ENCODE peak calls at places on chromosomes 1 and 21, in four cellular contexts. Q is HFF-Myc, V is HCT116, A is AG10803. S is an unnamed sample.

GRCh38 chr1:43272576-43273571 is 3.1 kb downstream of the TMEM125 start:
- DNase-seq in Q (no peak), V (no peak), A (no peak), S (no peak)

GRCh38 chr1:233549917-233550316 is 64.0 kb upstream of the KCNK1 start:
- DNase-seq in Q (no peak), V (no peak), A (no peak), S (no peak)

GRCh38 chr1:161921990-161922389 is 101.7 kb downstream of the OLFML2B start:
- DNase-seq in Q (no peak), V (no peak), A (peak), S (no peak)

GRCh38 chr1:155185783-155186265 is 12.2 kb downstream of the TRIM46 start:
- DNase-seq in Q (no peak), V (no peak), A (no peak), S (no peak)

GRCh38 chr1:32247983-32248889 is 1.2 kb downstream of the FAM167B start:
- DNase-seq in Q (no peak), V (no peak), A (peak), S (no peak)

GRCh38 chr1:112840631-112841624 is 115.1 kb downstream of the SLC16A1 start:
- DNase-seq in Q (no peak), V (no peak), A (no peak), S (no peak)

GRCh38 chr1:4630561-4630960 is 23.8 kb upstream of the AJAP1 start:
- DNase-seq in Q (no peak), V (no peak), A (no peak), S (no peak)

GRCh38 chr1:86922445-86922844 is 8.0 kb downstream of the HS2ST1 start:
- DNase-seq in Q (no peak), V (no peak), A (no peak), S (no peak)

GRCh38 chr21:15309721-15310120 is 244.9 kb upstream of the NRIP1 start:
- DNase-seq in Q (no peak), V (no peak), A (peak), S (no peak)

GRCh38 chr1:211259596-211260126 is 495 bp downstream of the RCOR3 start:
- DNase-seq in Q (peak), V (no peak), A (peak), S (no peak)

GRCh38 chr1:154955039-154955717 is 721 bp downstream of the PBXIP1 start:
- DNase-seq in Q (no peak), V (no peak), A (peak), S (no peak)

GRCh38 chr1:167456926-167457325 is 61.4 kb downstream of the CD247 start:
- DNase-seq in Q (no peak), V (no peak), A (no peak), S (no peak)

GRCh38 chr1:226064816-226065248 is 2.3 kb downstream of the H3-3A start:
- DNase-seq in Q (no peak), V (no peak), A (peak), S (no peak)

GRCh38 chr1:244801246-244801645 is 34.2 kb upstream of the COX20 start:
- DNase-seq in Q (no peak), V (peak), A (peak), S (peak)

GRCh38 chr1:207007352-207008033 is 25.1 kb downstream of the C1orf116 start:
- DNase-seq in Q (peak), V (peak), A (peak), S (no peak)

GRCh38 chr1:235329139-235329808 is 904 bp downstream of the GGPS1 start:
- DNase-seq in Q (no peak), V (no peak), A (peak), S (peak)

GRCh38 chr1:77039739-77040138 is 172.5 kb downstream of the ST6GALNAC5 start:
- DNase-seq in Q (peak), V (peak), A (peak), S (peak)

GRCh38 chr1:215523906-215524305 is 43.2 kb upstream of the KCTD3 start:
- DNase-seq in Q (no peak), V (no peak), A (peak), S (no peak)

GRCh38 chr21:43909736-43910455 is 44.9 kb downstream of the AGPAT3 start:
- DNase-seq in Q (no peak), V (no peak), A (no peak), S (no peak)

GRCh38 chr1:219171192-219171935 is 2.3 kb upstream of the LYPLAL1 start:
- DNase-seq in Q (no peak), V (no peak), A (peak), S (no peak)

GRCh38 chr21:35189077-35189863 is 140.2 kb upstream of the RUNX1 start:
- DNase-seq in Q (peak), V (no peak), A (peak), S (no peak)

GRCh38 chr1:172117800-172118199 is 276.5 kb downstream of the DNM3 start:
- DNase-seq in Q (no peak), V (no peak), A (no peak), S (no peak)

GRCh38 chr1:20469406-20470076 is 16.5 kb downstream of the CAMK2N1 start:
- DNase-seq in Q (no peak), V (no peak), A (no peak), S (no peak)

GRCh38 chr1:99643021-99643779 is 2.7 kb upstream of the PALMD start:
- DNase-seq in Q (no peak), V (no peak), A (peak), S (no peak)

GRCh38 chr1:46199233-46199749 is 1.1 kb upstream of the POMGNT1 start:
- DNase-seq in Q (no peak), V (no peak), A (no peak), S (no peak)

GRCh38 chr1:39508857-39509305 is 17.4 kb downstream of the BMP8A start:
- DNase-seq in Q (no peak), V (no peak), A (peak), S (no peak)

GRCh38 chr1:220734571-220735326 is 13.4 kb upstream of the MTARC2 start:
- DNase-seq in Q (peak), V (no peak), A (peak), S (no peak)

GRCh38 chr1:79745928-79746327 is 739.4 kb upstream of the ADGRL4 start:
- DNase-seq in Q (no peak), V (no peak), A (no peak), S (peak)

GRCh38 chr1:172449012-172449584 is 5.2 kb upstream of the PIGC start:
- DNase-seq in Q (no peak), V (no peak), A (no peak), S (no peak)

GRCh38 chr1:153611024-153611352 is 1.9 kb downstream of the S100A16 start:
- DNase-seq in Q (no peak), V (no peak), A (peak), S (no peak)
- H3K4me3 ChIP-seq in Q (peak), V (peak), A (peak), S (peak)

GRCh38 chr1:16072616-16073484 is 601 bp downstream of the FAM131C start:
- DNase-seq in Q (no peak), V (no peak), A (no peak), S (no peak)

GRCh38 chr1:16072095-16072494 is 1.4 kb downstream of the FAM131C start:
- DNase-seq in Q (no peak), V (no peak), A (no peak), S (no peak)

GRCh38 chr1:16075337-16076002 is 2.0 kb upstream of the FAM131C start:
- DNase-seq in Q (no peak), V (no peak), A (peak), S (no peak)

GRCh38 chr1:16074217-16074616 is 766 bp upstream of the FAM131C start:
- DNase-seq in Q (no peak), V (no peak), A (no peak), S (no peak)

GRCh38 chr1:16073490-16074104 is at the start of gene FAM131C:
- DNase-seq in Q (no peak), V (no peak), A (no peak), S (no peak)
- H3K4me3 ChIP-seq in Q (peak), V (peak), A (peak), S (peak)

GRCh38 chr1:44784094-44785026 is 3.6 kb downstream of the BEST4 start:
- DNase-seq in Q (no peak), V (no peak), A (no peak), S (no peak)
- H3K4me3 ChIP-seq in Q (peak), V (no peak), A (peak), S (peak)

GRCh38 chr1:180157576-180158057 is 2.9 kb downstream of the QSOX1 start:
- DNase-seq in Q (no peak), V (no peak), A (no peak), S (no peak)

GRCh38 chr1:180157108-180157507 is 2.4 kb downstream of the QSOX1 start:
- DNase-seq in Q (no peak), V (no peak), A (peak), S (no peak)

GRCh38 chr1:180156201-180156600 is 1.5 kb downstream of the QSOX1 start:
- DNase-seq in Q (no peak), V (no peak), A (no peak), S (no peak)

GRCh38 chr1:180155202-180155682 is 573 bp downstream of the QSOX1 start:
- DNase-seq in Q (no peak), V (no peak), A (no peak), S (no peak)

DNA sequence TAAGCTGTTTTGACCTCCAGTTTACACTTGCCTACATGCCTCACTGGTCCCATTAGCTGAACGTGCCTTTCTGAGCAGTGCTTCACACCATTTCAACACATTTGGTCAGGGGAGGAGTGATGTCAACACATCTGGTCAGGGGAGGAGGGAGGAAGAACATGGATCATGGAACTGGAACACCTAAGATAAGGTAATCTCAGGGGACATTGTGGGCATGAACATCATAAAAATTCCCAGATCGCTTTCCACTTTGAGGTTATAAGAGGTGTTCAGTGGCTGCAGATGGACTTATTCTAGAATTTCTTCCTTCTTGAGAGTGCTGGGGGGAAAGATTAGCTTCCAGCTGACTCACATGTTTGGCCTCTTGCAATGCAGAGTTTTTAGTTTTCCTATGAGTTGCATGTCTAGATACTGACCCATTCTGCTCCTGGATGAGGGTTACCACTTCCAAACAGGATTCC is 2.0 kb downstream of the QSOX1 start:
- DNase-seq in Q (no peak), V (no peak), A (peak), S (no peak)
- H3K4me3 ChIP-seq in Q (peak), V (no peak), A (peak), S (peak)

GRCh38 chr1:104387716-104388508 is 638.2 kb downstream of the AMY1C start:
- DNase-seq in Q (no peak), V (no peak), A (no peak), S (no peak)

GRCh38 chr1:104392552-104392951 is 642.9 kb downstream of the AMY1C start:
- DNase-seq in Q (no peak), V (no peak), A (no peak), S (no peak)
- H3K4me3 ChIP-seq in Q (no peak), V (no peak), A (no peak), S (no peak)

GRCh38 chr1:229137274-229137673 is 133.6 kb upstream of the RAB4A start:
- DNase-seq in Q (no peak), V (no peak), A (no peak), S (no peak)
- H3K4me3 ChIP-seq in Q (no peak), V (no peak), A (no peak), S (no peak)

GRCh38 chr1:221742555-221743415 is 896 bp upstream of the DUSP10 start:
- DNase-seq in Q (peak), V (peak), A (peak), S (no peak)
- H3K4me3 ChIP-seq in Q (peak), V (peak), A (peak), S (peak)

GRCh38 chr1:204287466-204287881 is 72.3 kb downstream of the PLEKHA6 start:
- DNase-seq in Q (no peak), V (no peak), A (no peak), S (no peak)
- H3K4me3 ChIP-seq in Q (no peak), V (peak), A (no peak), S (no peak)

GRCh38 chr1:66046415-66046814 is 253.7 kb downstream of the PDE4B start:
- DNase-seq in Q (no peak), V (no peak), A (no peak), S (no peak)
- H3K4me3 ChIP-seq in Q (no peak), V (no peak), A (no peak), S (no peak)

GRCh38 chr1:66752671-66753371 is 562 bp downstream of the DYNLT5 start:
- DNase-seq in Q (no peak), V (no peak), A (no peak), S (no peak)
- H3K4me3 ChIP-seq in Q (peak), V (no peak), A (peak), S (no peak)

S was measured in Panc1.